ENCODE peak calls at places on chromosomes 7 and 10, in eight cellular contexts. One of them, this sample, is unnamed.

GRCh38 chr7:101124376-101125056 is 2.4 kb upstream of the SERPINE1 start:
- DNase-seq in IMR-90: peak
- DNase-seq in progenitor cell of endocrine pancreas: no peak
- DNase-seq in RWPE1: no peak
- DNase-seq in Daoy: peak
- DNase-seq in CD8-positive, alpha-beta T cell: no peak
- DNase-seq in pancreas: no peak
- DNase-seq in T-helper 22 cell: no peak
- DNase-seq in this sample: peak

GRCh38 chr7:13293264-13294002 is 606.0 kb downstream of the ARL4A start:
- DNase-seq in IMR-90: no peak
- DNase-seq in progenitor cell of endocrine pancreas: no peak
- DNase-seq in RWPE1: no peak
- DNase-seq in Daoy: no peak
- DNase-seq in CD8-positive, alpha-beta T cell: no peak
- DNase-seq in pancreas: no peak
- DNase-seq in T-helper 22 cell: no peak
- DNase-seq in this sample: no peak

GRCh38 chr7:13745530-13745929 is 243.9 kb downstream of the ETV1 start:
- DNase-seq in IMR-90: no peak
- DNase-seq in progenitor cell of endocrine pancreas: no peak
- DNase-seq in RWPE1: no peak
- DNase-seq in Daoy: no peak
- DNase-seq in CD8-positive, alpha-beta T cell: no peak
- DNase-seq in pancreas: no peak
- DNase-seq in T-helper 22 cell: no peak
- DNase-seq in this sample: no peak

GRCh38 chr7:44284216-44284615 is 41.2 kb downstream of the CAMK2B start:
- DNase-seq in IMR-90: peak
- DNase-seq in progenitor cell of endocrine pancreas: no peak
- DNase-seq in RWPE1: no peak
- DNase-seq in Daoy: peak
- DNase-seq in CD8-positive, alpha-beta T cell: no peak
- DNase-seq in pancreas: peak
- DNase-seq in T-helper 22 cell: no peak
- DNase-seq in this sample: no peak

GRCh38 chr7:133376514-133376913 is 123.6 kb downstream of the EXOC4 start:
- DNase-seq in IMR-90: no peak
- DNase-seq in progenitor cell of endocrine pancreas: no peak
- DNase-seq in RWPE1: no peak
- DNase-seq in Daoy: no peak
- DNase-seq in CD8-positive, alpha-beta T cell: no peak
- DNase-seq in pancreas: no peak
- DNase-seq in T-helper 22 cell: no peak
- DNase-seq in this sample: no peak

GRCh38 chr10:50417486-50417905 is 166.2 kb upstream of the ASAH2 start:
- DNase-seq in IMR-90: peak
- DNase-seq in progenitor cell of endocrine pancreas: no peak
- DNase-seq in RWPE1: peak
- DNase-seq in Daoy: peak
- DNase-seq in CD8-positive, alpha-beta T cell: no peak
- DNase-seq in pancreas: no peak
- DNase-seq in T-helper 22 cell: no peak
- DNase-seq in this sample: no peak

GRCh38 chr7:158406364-158406763 is 181.3 kb downstream of the PTPRN2 start:
- DNase-seq in IMR-90: no peak
- DNase-seq in progenitor cell of endocrine pancreas: no peak
- DNase-seq in RWPE1: no peak
- DNase-seq in Daoy: no peak
- DNase-seq in CD8-positive, alpha-beta T cell: no peak
- DNase-seq in pancreas: no peak
- DNase-seq in T-helper 22 cell: no peak
- DNase-seq in this sample: no peak

GRCh38 chr7:64874114-64874513 is 29.0 kb upstream of the ZNF273 start:
- DNase-seq in IMR-90: no peak
- DNase-seq in progenitor cell of endocrine pancreas: no peak
- DNase-seq in RWPE1: no peak
- DNase-seq in Daoy: peak
- DNase-seq in CD8-positive, alpha-beta T cell: no peak
- DNase-seq in pancreas: no peak
- DNase-seq in T-helper 22 cell: no peak
- DNase-seq in this sample: peak

GRCh38 chr10:76306859-76307258 is 875.4 kb downstream of the LRMDA start:
- DNase-seq in IMR-90: peak
- DNase-seq in progenitor cell of endocrine pancreas: no peak
- DNase-seq in RWPE1: no peak
- DNase-seq in Daoy: no peak
- DNase-seq in CD8-positive, alpha-beta T cell: no peak
- DNase-seq in pancreas: no peak
- DNase-seq in T-helper 22 cell: no peak
- DNase-seq in this sample: no peak

GRCh38 chr10:20999713-21000112 is 102.6 kb upstream of the NEBL start:
- DNase-seq in IMR-90: no peak
- DNase-seq in progenitor cell of endocrine pancreas: no peak
- DNase-seq in RWPE1: no peak
- DNase-seq in Daoy: no peak
- DNase-seq in CD8-positive, alpha-beta T cell: no peak
- DNase-seq in pancreas: no peak
- DNase-seq in T-helper 22 cell: no peak
- DNase-seq in this sample: no peak

GRCh38 chr10:128569546-128569945 is 443.3 kb upstream of the MKI67 start:
- DNase-seq in IMR-90: no peak
- DNase-seq in progenitor cell of endocrine pancreas: no peak
- DNase-seq in RWPE1: no peak
- DNase-seq in Daoy: no peak
- DNase-seq in CD8-positive, alpha-beta T cell: no peak
- DNase-seq in pancreas: no peak
- DNase-seq in T-helper 22 cell: no peak
- DNase-seq in this sample: no peak

GRCh38 chr10:97651773-97652172 is 11.3 kb downstream of the PI4K2A start:
- DNase-seq in IMR-90: no peak
- DNase-seq in progenitor cell of endocrine pancreas: no peak
- DNase-seq in RWPE1: peak
- DNase-seq in Daoy: no peak
- DNase-seq in CD8-positive, alpha-beta T cell: no peak
- DNase-seq in pancreas: no peak
- DNase-seq in T-helper 22 cell: no peak
- DNase-seq in this sample: no peak

GRCh38 chr7:31513790-31514189 is at the start of gene ITPRID1:
- DNase-seq in IMR-90: no peak
- DNase-seq in progenitor cell of endocrine pancreas: no peak
- DNase-seq in RWPE1: no peak
- DNase-seq in Daoy: no peak
- DNase-seq in CD8-positive, alpha-beta T cell: no peak
- DNase-seq in pancreas: no peak
- DNase-seq in T-helper 22 cell: no peak
- DNase-seq in this sample: no peak

GRCh38 chr7:20208651-20209307 is 8.4 kb downstream of the MACC1 start:
- DNase-seq in IMR-90: no peak
- DNase-seq in progenitor cell of endocrine pancreas: no peak
- DNase-seq in RWPE1: no peak
- DNase-seq in Daoy: no peak
- DNase-seq in CD8-positive, alpha-beta T cell: no peak
- DNase-seq in pancreas: no peak
- DNase-seq in T-helper 22 cell: no peak
- DNase-seq in this sample: no peak

GRCh38 chr10:125146791-125147604 is 13.4 kb downstream of the CTBP2 start:
- DNase-seq in IMR-90: peak
- DNase-seq in progenitor cell of endocrine pancreas: no peak
- DNase-seq in RWPE1: peak
- DNase-seq in Daoy: no peak
- DNase-seq in CD8-positive, alpha-beta T cell: no peak
- DNase-seq in pancreas: peak
- DNase-seq in T-helper 22 cell: no peak
- DNase-seq in this sample: no peak

GRCh38 chr10:130218936-130219335 is 82.7 kb downstream of the GLRX3 start:
- DNase-seq in IMR-90: no peak
- DNase-seq in progenitor cell of endocrine pancreas: no peak
- DNase-seq in RWPE1: no peak
- DNase-seq in Daoy: no peak
- DNase-seq in CD8-positive, alpha-beta T cell: no peak
- DNase-seq in pancreas: no peak
- DNase-seq in T-helper 22 cell: no peak
- DNase-seq in this sample: no peak

GRCh38 chr10:111956841-111957240 is 226.7 kb downstream of the GPAM start:
- DNase-seq in IMR-90: no peak
- DNase-seq in progenitor cell of endocrine pancreas: no peak
- DNase-seq in RWPE1: no peak
- DNase-seq in Daoy: no peak
- DNase-seq in CD8-positive, alpha-beta T cell: no peak
- DNase-seq in pancreas: no peak
- DNase-seq in T-helper 22 cell: no peak
- DNase-seq in this sample: no peak

GRCh38 chr10:125343118-125343752 is 182.9 kb upstream of the CTBP2 start:
- DNase-seq in IMR-90: peak
- DNase-seq in progenitor cell of endocrine pancreas: no peak
- DNase-seq in RWPE1: peak
- DNase-seq in Daoy: peak
- DNase-seq in CD8-positive, alpha-beta T cell: no peak
- DNase-seq in pancreas: no peak
- DNase-seq in T-helper 22 cell: no peak
- DNase-seq in this sample: peak

GRCh38 chr7:147803625-147804024 is 786.9 kb upstream of the C7orf33 start:
- DNase-seq in IMR-90: no peak
- DNase-seq in progenitor cell of endocrine pancreas: no peak
- DNase-seq in RWPE1: no peak
- DNase-seq in Daoy: no peak
- DNase-seq in CD8-positive, alpha-beta T cell: no peak
- DNase-seq in pancreas: no peak
- DNase-seq in T-helper 22 cell: no peak
- DNase-seq in this sample: no peak

GRCh38 chr10:10745281-10745680 is 272.4 kb upstream of the CELF2 start:
- DNase-seq in IMR-90: no peak
- DNase-seq in progenitor cell of endocrine pancreas: no peak
- DNase-seq in RWPE1: no peak
- DNase-seq in Daoy: no peak
- DNase-seq in CD8-positive, alpha-beta T cell: no peak
- DNase-seq in pancreas: no peak
- DNase-seq in T-helper 22 cell: no peak
- DNase-seq in this sample: no peak

GRCh38 chr10:48792687-48793096 is 108.0 kb downstream of the WDFY4 start:
- DNase-seq in IMR-90: peak
- DNase-seq in progenitor cell of endocrine pancreas: no peak
- DNase-seq in RWPE1: peak
- DNase-seq in Daoy: peak
- DNase-seq in CD8-positive, alpha-beta T cell: no peak
- DNase-seq in pancreas: no peak
- DNase-seq in T-helper 22 cell: no peak
- DNase-seq in this sample: no peak

GRCh38 chr10:8044908-8045727 is 9.4 kb upstream of the GATA3 start:
- DNase-seq in IMR-90: no peak
- DNase-seq in progenitor cell of endocrine pancreas: no peak
- DNase-seq in RWPE1: no peak
- DNase-seq in Daoy: peak
- DNase-seq in CD8-positive, alpha-beta T cell: no peak
- DNase-seq in pancreas: no peak
- DNase-seq in T-helper 22 cell: no peak
- DNase-seq in this sample: no peak

GRCh38 chr10:3419719-3420495 is 247.3 kb upstream of the PITRM1 start:
- DNase-seq in IMR-90: no peak
- DNase-seq in progenitor cell of endocrine pancreas: no peak
- DNase-seq in RWPE1: no peak
- DNase-seq in Daoy: no peak
- DNase-seq in CD8-positive, alpha-beta T cell: no peak
- DNase-seq in pancreas: no peak
- DNase-seq in T-helper 22 cell: no peak
- DNase-seq in this sample: no peak

GRCh38 chr7:45211958-45212357 is 54.4 kb downstream of the RAMP3 start:
- DNase-seq in IMR-90: no peak
- DNase-seq in progenitor cell of endocrine pancreas: no peak
- DNase-seq in RWPE1: no peak
- DNase-seq in Daoy: no peak
- DNase-seq in CD8-positive, alpha-beta T cell: no peak
- DNase-seq in pancreas: no peak
- DNase-seq in T-helper 22 cell: no peak
- DNase-seq in this sample: no peak

GRCh38 chr7:134552105-134552504 is 3.2 kb downstream of the AKR1B15 start:
- DNase-seq in IMR-90: peak
- DNase-seq in progenitor cell of endocrine pancreas: no peak
- DNase-seq in RWPE1: no peak
- DNase-seq in Daoy: peak
- DNase-seq in CD8-positive, alpha-beta T cell: no peak
- DNase-seq in pancreas: no peak
- DNase-seq in T-helper 22 cell: no peak
- DNase-seq in this sample: no peak

GRCh38 chr10:101136007-101136707 is 5.1 kb downstream of the TLX1 start:
- DNase-seq in IMR-90: no peak
- DNase-seq in progenitor cell of endocrine pancreas: no peak
- DNase-seq in RWPE1: no peak
- DNase-seq in Daoy: peak
- DNase-seq in CD8-positive, alpha-beta T cell: no peak
- DNase-seq in pancreas: no peak
- DNase-seq in T-helper 22 cell: no peak
- DNase-seq in this sample: no peak

GRCh38 chr7:134891262-134892001 is 94.9 kb upstream of the AGBL3 start:
- DNase-seq in IMR-90: peak
- DNase-seq in progenitor cell of endocrine pancreas: peak
- DNase-seq in RWPE1: peak
- DNase-seq in Daoy: peak
- DNase-seq in CD8-positive, alpha-beta T cell: no peak
- DNase-seq in pancreas: peak
- DNase-seq in T-helper 22 cell: no peak
- DNase-seq in this sample: no peak

GRCh38 chr10:84825330-84825729 is 496.9 kb downstream of the CCSER2 start:
- DNase-seq in IMR-90: peak
- DNase-seq in progenitor cell of endocrine pancreas: no peak
- DNase-seq in RWPE1: peak
- DNase-seq in Daoy: no peak
- DNase-seq in CD8-positive, alpha-beta T cell: no peak
- DNase-seq in pancreas: no peak
- DNase-seq in T-helper 22 cell: no peak
- DNase-seq in this sample: no peak